ENCODE peak calls at places on chromosomes 2 and 18, in ten cellular contexts. V, C, I, K, B, Z, U, Q, E and Y are unnamed samples.

GRCh38 chr2:84866121-84866520 is 14.8 kb downstream of the TRABD2A start:
- DNase-seq in V (no peak), C (no peak), I (no peak), K (no peak), B (no peak), Z (no peak), U (no peak), Q (no peak), E (no peak), Y (no peak)

GRCh38 chr2:108579631-108580030 is 45.4 kb downstream of the LIMS1 start:
- DNase-seq in V (no peak), C (peak; percentile 75), I (peak; percentile 82), K (no peak), B (no peak), Z (no peak), U (no peak), Q (no peak), E (no peak), Y (no peak)

GRCh38 chr2:38301340-38301968 is 75.6 kb downstream of the ATL2 start:
- DNase-seq in V (no peak), C (no peak), I (no peak), K (no peak), B (no peak), Z (no peak), U (peak; percentile 12), Q (no peak), E (no peak), Y (no peak)

GRCh38 chr2:65435625-65436168 is 3.3 kb upstream of the SPRED2 start:
- DNase-seq in V (peak; percentile 90), C (peak; percentile 87), I (peak; percentile 55), K (peak; percentile 87), B (no peak), Z (peak; percentile 80), U (peak; percentile 64), Q (peak; percentile 91), E (peak; percentile 94), Y (peak; percentile 86)

GRCh38 chr2:53104263-53104662 is 663.3 kb upstream of the CHAC2 start:
- DNase-seq in V (no peak), C (peak; percentile 66), I (peak; percentile 54), K (no peak), B (no peak), Z (no peak), U (no peak), Q (no peak), E (peak; percentile 84), Y (no peak)

GRCh38 chr2:28648147-28648546 is 103.5 kb upstream of the PPP1CB start:
- DNase-seq in V (no peak), C (no peak), I (no peak), K (peak; percentile 57), B (no peak), Z (no peak), U (no peak), Q (no peak), E (no peak), Y (no peak)

GRCh38 chr2:213451542-213452256 is 167.4 kb downstream of the SPAG16 start:
- DNase-seq in V (peak; percentile 37), C (no peak), I (no peak), K (no peak), B (no peak), Z (no peak), U (no peak), Q (peak; percentile 48), E (no peak), Y (no peak)

GRCh38 chr2:20614201-20615045 is 36.5 kb downstream of the HS1BP3 start:
- DNase-seq in V (no peak), C (no peak), I (no peak), K (peak; percentile 21), B (no peak), Z (no peak), U (no peak), Q (no peak), E (peak; percentile 90), Y (no peak)

GRCh38 chr2:31586230-31586629 is 5.5 kb upstream of the SRD5A2 start:
- DNase-seq in V (no peak), C (no peak), I (no peak), K (no peak), B (no peak), Z (no peak), U (no peak), Q (no peak), E (no peak), Y (no peak)

GRCh38 chr2:12759248-12759647 is 42.5 kb downstream of the TRIB2 start:
- DNase-seq in V (no peak), C (peak; percentile 69), I (peak; percentile 42), K (no peak), B (peak; percentile 91), Z (no peak), U (no peak), Q (no peak), E (peak; percentile 94), Y (no peak)

GRCh38 chr2:196079052-196079451 is 10.4 kb upstream of the DNAH7 start:
- DNase-seq in V (no peak), C (no peak), I (no peak), K (no peak), B (no peak), Z (no peak), U (no peak), Q (no peak), E (no peak), Y (no peak)

GRCh38 chr18:45755936-45756335 is 32.0 kb downstream of the SLC14A1 start:
- DNase-seq in V (no peak), C (peak; percentile 93), I (peak; percentile 99), K (peak; percentile 49), B (no peak), Z (no peak), U (no peak), Q (no peak), E (peak; percentile 87), Y (no peak)

GRCh38 chr2:183541766-183542165 is 417.5 kb downstream of the NUP35 start:
- DNase-seq in V (no peak), C (no peak), I (no peak), K (no peak), B (no peak), Z (no peak), U (no peak), Q (no peak), E (peak; percentile 21), Y (no peak)

GRCh38 chr18:77131100-77131651 is 1.4 kb downstream of the MBP start:
- DNase-seq in V (no peak), C (peak; percentile 46), I (no peak), K (no peak), B (no peak), Z (peak; percentile 80), U (peak; percentile 52), Q (no peak), E (peak; percentile 46), Y (no peak)

GRCh38 chr2:31363956-31364750 is 50.4 kb downstream of the XDH start:
- DNase-seq in V (no peak), C (no peak), I (no peak), K (no peak), B (no peak), Z (no peak), U (no peak), Q (no peak), E (no peak), Y (no peak)

DNA sequence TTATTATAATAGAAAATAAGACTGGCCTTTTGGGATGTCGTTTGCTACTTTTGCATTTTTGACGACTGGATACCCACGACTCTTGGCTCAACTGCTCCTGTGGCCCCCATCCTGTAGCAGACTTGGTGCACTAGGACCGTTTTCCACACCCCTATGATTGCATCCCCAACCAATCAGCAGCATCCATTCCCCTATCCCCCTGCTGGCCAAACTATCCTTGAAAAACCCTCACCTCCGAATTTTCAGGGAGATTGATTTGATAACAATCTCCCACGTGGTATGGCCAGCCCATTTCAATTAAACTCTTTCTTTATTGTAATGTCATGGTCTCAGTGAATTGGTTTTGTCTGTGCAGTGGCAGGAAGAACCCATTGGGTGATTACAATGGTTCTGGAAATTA is 37.9 kb upstream of the TTR start:
- DNase-seq in V (no peak), C (no peak), I (no peak), K (no peak), B (no peak), Z (no peak), U (no peak), Q (no peak), E (no peak), Y (no peak)
- TF ChIP-seq CTCF in V (no peak), C (peak; percentile 26), I (peak; percentile 7), K (no peak), B (no peak), Z (no peak), U (no peak), Q (no peak), E (peak; percentile 20), Y (peak; percentile 2)

GRCh38 chr18:24514439-24514838 is 54.0 kb downstream of the HRH4 start:
- DNase-seq in V (no peak), C (peak; percentile 57), I (peak; percentile 31), K (no peak), B (no peak), Z (no peak), U (peak; percentile 22), Q (no peak), E (peak; percentile 43), Y (peak; percentile 59)
- TF ChIP-seq CTCF in V (no peak), C (peak; percentile 53), I (peak; percentile 49), K (no peak), B (peak; percentile 33), Z (peak; percentile 62), U (peak; percentile 71), Q (peak; percentile 46), E (peak; percentile 41), Y (peak; percentile 49)

GRCh38 chr2:120299561-120299960 is 46.4 kb upstream of the INHBB start:
- DNase-seq in V (no peak), C (no peak), I (no peak), K (no peak), B (no peak), Z (no peak), U (no peak), Q (no peak), E (no peak), Y (no peak)
- TF ChIP-seq CTCF in V (no peak), C (no peak), I (no peak), K (no peak), B (no peak), Z (no peak), U (no peak), Q (no peak), E (no peak), Y (no peak)

GRCh38 chr2:216665717-216666116 is 29.6 kb downstream of the IGFBP5 start:
- DNase-seq in V (peak; percentile 50), C (peak; percentile 30), I (no peak), K (no peak), B (no peak), Z (peak; percentile 22), U (no peak), Q (peak; percentile 69), E (no peak), Y (no peak)

GRCh38 chr2:216665240-216665639 is 30.1 kb downstream of the IGFBP5 start:
- DNase-seq in V (peak; percentile 63), C (peak; percentile 58), I (no peak), K (peak; percentile 74), B (no peak), Z (no peak), U (no peak), Q (no peak), E (no peak), Y (no peak)

GRCh38 chr2:216663846-216664245 is 30.6 kb downstream of the IGFBP2 start:
- DNase-seq in V (no peak), C (no peak), I (no peak), K (no peak), B (no peak), Z (no peak), U (no peak), Q (no peak), E (no peak), Y (no peak)

GRCh38 chr2:216663106-216663505 is 29.9 kb downstream of the IGFBP2 start:
- DNase-seq in V (no peak), C (no peak), I (no peak), K (no peak), B (no peak), Z (no peak), U (no peak), Q (no peak), E (no peak), Y (no peak)

GRCh38 chr2:216664593-216665034 is 30.7 kb downstream of the IGFBP5 start:
- DNase-seq in V (no peak), C (peak; percentile 54), I (peak; percentile 43), K (no peak), B (no peak), Z (no peak), U (no peak), Q (no peak), E (no peak), Y (no peak)
- TF ChIP-seq CTCF in V (no peak), C (peak; percentile 28), I (no peak), K (no peak), B (peak; percentile 38), Z (peak; percentile 49), U (no peak), Q (no peak), E (peak; percentile 35), Y (peak; percentile 53)